ENCODE peak calls at places on chromosomes 2 and 18, in eight cellular contexts. U is spleen, C is Peyer's patch, D is K562, K is ovary, N is tibial nerve, E is transverse colon, Z is HepG2. A is an unnamed sample.

GRCh38 chr2:24434576-24434975 is 56.5 kb upstream of the NCOA1 start:
- DNase-seq in U (no peak), N (no peak), E (no peak), C (no peak), Z (no peak), K (no peak), D (no peak), A (peak)

GRCh38 chr2:237351046-237351445 is 62.9 kb downstream of the COL6A3 start:
- DNase-seq in D (no peak), Z (no peak), E (no peak), U (no peak), K (no peak), C (no peak), N (no peak), A (no peak)

GRCh38 chr2:30765226-30765625 is 42.0 kb downstream of the CAPN13 start:
- DNase-seq in E (no peak), N (no peak), Z (no peak), K (no peak), C (no peak), U (peak), D (no peak), A (no peak)

GRCh38 chr18:78979682-78980278 is at the start of gene SALL3:
- DNase-seq in C (no peak), Z (no peak), K (no peak), U (no peak), E (no peak), N (no peak), D (no peak), A (no peak)

GRCh38 chr2:28810384-28811285 is at the start of gene SPDYA:
- DNase-seq in N (no peak), E (peak), C (peak), D (no peak), Z (no peak), K (peak), U (peak), A (peak)

GRCh38 chr2:132758995-132759394 is 89.0 kb upstream of the LYPD1 start:
- DNase-seq in K (no peak), U (no peak), Z (no peak), D (no peak), N (no peak), C (no peak), E (no peak), A (no peak)

GRCh38 chr18:21598726-21599584 is 1.5 kb downstream of the ESCO1 start:
- DNase-seq in E (peak), K (no peak), N (no peak), C (no peak), U (peak), Z (peak), D (no peak), A (no peak)

GRCh38 chr2:117834992-117835391 is 20.5 kb downstream of the DDX18 start:
- DNase-seq in U (no peak), N (no peak), K (no peak), D (no peak), E (no peak), C (no peak), Z (no peak), A (no peak)

GRCh38 chr2:55891671-55892071 is 31.9 kb downstream of the EFEMP1 start:
- DNase-seq in C (no peak), Z (no peak), U (no peak), K (no peak), D (no peak), N (no peak), E (no peak), A (no peak)

GRCh38 chr2:195695002-195695631 is 38.1 kb downstream of the SLC39A10 start:
- DNase-seq in E (no peak), U (no peak), K (no peak), C (no peak), Z (no peak), D (peak), N (no peak), A (no peak)

GRCh38 chr2:181457741-181458425 is 697 bp downstream of the ITGA4 start:
- DNase-seq in N (peak), U (peak), D (no peak), C (peak), K (no peak), E (peak), Z (no peak), A (peak)

GRCh38 chr2:206573793-206574192 is 68.5 kb upstream of the FAM237A start:
- DNase-seq in D (no peak), C (no peak), Z (no peak), U (no peak), N (no peak), E (no peak), K (no peak), A (no peak)

GRCh38 chr2:52220393-52220792 is 1188.5 kb upstream of the NRXN1 start:
- DNase-seq in U (no peak), N (no peak), D (no peak), E (no peak), C (no peak), K (no peak), Z (no peak), A (peak)

GRCh38 chr18:55781481-55781957 is 193.5 kb upstream of the TCF4 start:
- DNase-seq in C (no peak), K (no peak), N (no peak), D (no peak), E (peak), Z (no peak), U (no peak), A (peak)

GRCh38 chr2:106572541-106573148 is 85.5 kb downstream of the CD8B2 start:
- DNase-seq in E (no peak), N (no peak), C (no peak), Z (peak), U (no peak), D (peak), K (no peak), A (no peak)

GRCh38 chr18:3135536-3135935 is 84.2 kb downstream of the MYOM1 start:
- DNase-seq in U (no peak), E (no peak), Z (no peak), N (no peak), C (no peak), K (no peak), D (no peak), A (no peak)

GRCh38 chr18:28178720-28179119 is 1.8 kb upstream of the CDH2 start:
- DNase-seq in E (no peak), D (no peak), Z (no peak), K (no peak), C (no peak), U (no peak), N (no peak), A (no peak)

GRCh38 chr2:237557633-237558015 is 8.8 kb upstream of the PRLH start:
- DNase-seq in Z (no peak), K (no peak), U (peak), N (no peak), E (no peak), C (no peak), D (no peak), A (no peak)

GRCh38 chr2:200308001-200308400 is 1.5 kb downstream of the SPATS2L start:
- DNase-seq in E (no peak), N (no peak), C (no peak), U (no peak), Z (no peak), K (no peak), D (no peak), A (no peak)

GRCh38 chr18:78757014-78757413 is 222.6 kb upstream of the SALL3 start:
- DNase-seq in D (no peak), E (no peak), K (no peak), Z (no peak), U (peak), N (no peak), C (no peak), A (no peak)

GRCh38 chr2:240930631-240931318 is 24.6 kb downstream of the CROCC2 start:
- DNase-seq in K (peak), D (no peak), U (peak), N (peak), Z (no peak), E (peak), C (no peak), A (peak)

GRCh38 chr2:84526562-84526961 is 10.3 kb downstream of the DNAH6 start:
- DNase-seq in N (no peak), Z (no peak), D (no peak), C (no peak), E (no peak), K (no peak), U (no peak), A (no peak)

GRCh38 chr2:222944552-222944951 is 83.7 kb downstream of the ACSL3 start:
- DNase-seq in N (no peak), D (no peak), K (no peak), C (no peak), E (no peak), Z (no peak), U (no peak), A (no peak)

GRCh38 chr2:236343400-236344161 is 79.4 kb upstream of the ASB18 start:
- DNase-seq in U (no peak), N (peak), Z (peak), C (peak), K (peak), E (peak), D (peak), A (peak)

GRCh38 chr18:77111449-77112160 is 21.0 kb downstream of the MBP start:
- DNase-seq in E (no peak), Z (no peak), U (no peak), N (no peak), K (no peak), C (no peak), D (no peak), A (no peak)

GRCh38 chr2:120669121-120669952 is 66.3 kb upstream of the GLI2 start:
- DNase-seq in K (no peak), C (no peak), Z (peak), N (no peak), U (no peak), D (peak), E (no peak), A (no peak)

GRCh38 chr2:103292570-103293265 is 530.9 kb downstream of the TMEM182 start:
- DNase-seq in D (no peak), E (no peak), N (no peak), U (no peak), Z (no peak), K (no peak), C (no peak), A (no peak)
- TF ChIP-seq CTCF in D (peak), E (no peak), N (no peak), U (no peak), Z (no peak), K (no peak), C (no peak), A (no peak)

DNA sequence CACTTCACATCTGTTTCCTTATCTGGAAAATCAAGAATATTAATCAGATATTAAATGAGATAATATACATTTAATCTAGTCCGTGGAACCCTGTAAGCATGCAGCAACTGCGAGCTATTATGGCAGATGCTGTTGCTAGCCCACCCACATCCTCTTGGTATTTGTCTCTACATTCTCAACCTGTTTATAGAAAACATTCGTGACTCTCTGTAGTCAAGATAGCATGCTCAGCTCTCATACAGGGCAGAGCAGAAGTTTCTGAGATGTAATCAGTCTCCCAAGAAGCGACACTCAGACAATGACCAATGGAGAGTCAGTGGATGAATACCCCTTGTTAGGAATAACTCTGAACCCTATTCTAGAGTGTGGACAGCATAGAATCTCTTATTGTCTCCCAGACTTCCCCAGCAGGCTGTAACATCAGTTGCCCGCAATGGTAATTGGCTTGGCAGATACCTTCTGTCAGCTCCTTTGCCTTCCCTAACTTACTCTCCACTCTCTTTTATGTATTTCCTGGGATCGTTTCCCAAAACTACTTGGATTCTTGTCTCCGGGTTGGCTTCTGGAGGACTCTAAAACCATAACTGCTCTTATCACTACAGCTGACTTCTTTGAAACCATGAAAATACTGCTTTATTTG is 400.7 kb upstream of the TNP1 start:
- DNase-seq in N (no peak), C (no peak), K (no peak), D (no peak), E (no peak), Z (no peak), U (no peak), A (no peak)
- TF ChIP-seq POLR2A in N (no peak), C (no peak), K (no peak), D (no peak), E (no peak), Z (no peak), U (no peak), A (no peak)

GRCh38 chr2:58010599-58010998 is 36.0 kb upstream of the VRK2 start:
- DNase-seq in K (no peak), E (no peak), N (no peak), U (no peak), Z (peak), C (no peak), D (no peak), A (no peak)

GRCh38 chr2:58006952-58007284 is 39.7 kb upstream of the VRK2 start:
- DNase-seq in N (no peak), Z (no peak), K (no peak), E (no peak), U (no peak), D (no peak), C (no peak), A (no peak)

GRCh38 chr2:58006256-58006951 is 40.2 kb upstream of the VRK2 start:
- DNase-seq in E (no peak), N (no peak), K (no peak), Z (no peak), U (no peak), D (no peak), C (no peak), A (no peak)
- H3K27ac ChIP-seq in E (no peak), N (no peak), K (no peak), Z (no peak), U (no peak), D (no peak), C (no peak), A (no peak)

DNA sequence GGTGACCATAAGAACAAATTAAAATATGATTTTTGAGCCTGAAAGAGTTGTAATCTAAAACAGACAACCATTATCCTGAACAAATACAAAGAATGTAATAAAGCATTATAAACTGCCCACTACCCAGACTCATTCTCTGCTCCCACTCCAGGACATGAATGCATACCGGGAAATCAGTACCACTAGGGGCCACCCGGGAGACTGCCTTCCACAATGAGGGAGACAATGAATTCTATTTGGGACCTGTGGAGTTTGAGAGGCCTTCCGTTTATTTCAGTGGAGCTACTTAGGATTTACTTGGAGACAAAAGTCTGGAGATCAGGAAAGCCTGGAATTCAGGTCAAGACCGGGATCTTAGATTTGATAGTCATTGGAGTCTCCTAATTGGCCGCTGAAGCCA is 50.0 kb downstream of the NAB1 start:
- DNase-seq in C (no peak), U (no peak), K (no peak), Z (peak), D (no peak), N (no peak), E (no peak), A (no peak)
- TF ChIP-seq CTCF in C (no peak), U (no peak), K (no peak), Z (peak), D (peak), N (no peak), E (no peak), A (no peak)

A was measured in heart left ventricle.